ENCODE peak calls at places on chromosome 21, in ten cellular contexts. V is esophagus squamous epithelium; G is CD8-positive, alpha-beta T cell; R is pancreas; C is hepatocyte; E is left ventricle myocardium inferior; B is upper lobe of right lung; T is right lobe of liver; P is K562; Q is psoas muscle. S is an unnamed sample. For H3K4me1, the result is how much of the 10 kb centered on the place peaks cover.

GRCh38 chr21:16588433-16588860 is 858.7 kb downstream of the USP25 start:
- DNase-seq in V (no peak), G (no peak), R (peak), C (peak), E (peak), B (peak), T (peak), P (no peak), Q (peak), S (peak)

GRCh38 chr21:37079211-37079824 is 6.3 kb downstream of the TTC3 start:
- DNase-seq in V (no peak), G (no peak), R (no peak), C (no peak), E (no peak), B (no peak), T (no peak), P (no peak), Q (no peak), S (no peak)

GRCh38 chr21:16241021-16241420 is 511.2 kb downstream of the USP25 start:
- DNase-seq in V (no peak), G (no peak), R (no peak), C (no peak), E (no peak), B (no peak), T (no peak), P (no peak), Q (no peak), S (no peak)

GRCh38 chr21:29224006-29224405 is 74.7 kb upstream of the BACH1 start:
- DNase-seq in V (no peak), G (no peak), R (no peak), C (no peak), E (no peak), B (no peak), T (no peak), P (no peak), Q (no peak), S (no peak)

GRCh38 chr21:27314096-27314495 is 347.2 kb upstream of the ADAMTS5 start:
- DNase-seq in V (no peak), G (no peak), R (no peak), C (no peak), E (no peak), B (no peak), T (no peak), P (no peak), Q (no peak), S (no peak)

GRCh38 chr21:46172863-46173528 is 11.3 kb downstream of the SPATC1L start:
- DNase-seq in V (no peak), G (no peak), R (no peak), C (peak), E (no peak), B (peak), T (no peak), P (no peak), Q (no peak), S (no peak)

GRCh38 chr21:37381883-37382585 is 15.5 kb downstream of the DYRK1A start:
- DNase-seq in V (no peak), G (no peak), R (no peak), C (no peak), E (no peak), B (no peak), T (no peak), P (no peak), Q (no peak), S (no peak)

GRCh38 chr21:27329255-27329851 is 362.5 kb upstream of the ADAMTS5 start:
- DNase-seq in V (no peak), G (no peak), R (no peak), C (no peak), E (no peak), B (no peak), T (no peak), P (no peak), Q (no peak), S (no peak)

GRCh38 chr21:46109251-46110221 is 11.6 kb downstream of the COL6A2 start:
- DNase-seq in V (no peak), G (no peak), R (no peak), C (no peak), E (no peak), B (peak), T (peak), P (no peak), Q (no peak), S (peak)

GRCh38 chr21:43916691-43917514 is 51.9 kb downstream of the AGPAT3 start:
- DNase-seq in V (no peak), G (peak), R (no peak), C (no peak), E (no peak), B (peak), T (no peak), P (peak), Q (no peak), S (peak)

GRCh38 chr21:46129846-46130651 is 25.3 kb downstream of the FTCD start:
- DNase-seq in V (no peak), G (no peak), R (no peak), C (no peak), E (peak), B (no peak), T (peak), P (no peak), Q (peak), S (no peak)

GRCh38 chr21:29340228-29340627 is 41.5 kb downstream of the BACH1 start:
- DNase-seq in V (no peak), G (no peak), R (no peak), C (no peak), E (no peak), B (no peak), T (no peak), P (no peak), Q (no peak), S (no peak)

GRCh38 chr21:23541571-23541970 is 2065.7 kb downstream of the MRPL39 start:
- DNase-seq in V (no peak), G (no peak), R (no peak), C (no peak), E (no peak), B (no peak), T (no peak), P (no peak), Q (no peak), S (no peak)

GRCh38 chr21:15009964-15010363 is 54.8 kb downstream of the NRIP1 start:
- DNase-seq in V (no peak), G (no peak), R (no peak), C (no peak), E (no peak), B (no peak), T (no peak), P (no peak), Q (no peak), S (no peak)

GRCh38 chr21:42818328-42818749 is 61.0 kb downstream of the WDR4 start:
- DNase-seq in V (no peak), G (peak), R (peak), C (peak), E (peak), B (peak), T (peak), P (peak), Q (peak), S (peak)

GRCh38 chr21:15732290-15732995 is 2.7 kb downstream of the USP25 start:
- DNase-seq in V (no peak), G (no peak), R (no peak), C (peak), E (no peak), B (no peak), T (no peak), P (no peak), Q (no peak), S (no peak)

GRCh38 chr21:24844672-24845071 is 762.6 kb downstream of the MRPL39 start:
- DNase-seq in V (no peak), G (no peak), R (no peak), C (no peak), E (no peak), B (no peak), T (no peak), P (no peak), Q (no peak), S (no peak)

GRCh38 chr21:25329227-25329626 is 278.1 kb downstream of the MRPL39 start:
- DNase-seq in V (no peak), G (no peak), R (no peak), C (no peak), E (no peak), B (no peak), T (no peak), P (no peak), Q (no peak), S (no peak)

GRCh38 chr21:43736224-43736883 is 17.4 kb downstream of the PDXK start:
- DNase-seq in V (no peak), G (no peak), R (no peak), C (no peak), E (no peak), B (no peak), T (no peak), P (no peak), Q (no peak), S (no peak)

GRCh38 chr21:30257773-30258172 is 25.0 kb downstream of the KRTAP24-1 start:
- DNase-seq in V (no peak), G (no peak), R (no peak), C (peak), E (no peak), B (no peak), T (no peak), P (peak), Q (no peak), S (peak)

GRCh38 chr21:14070049-14070893 is 140.5 kb downstream of the LIPI start:
- DNase-seq in V (no peak), G (no peak), R (no peak), C (no peak), E (no peak), B (no peak), T (peak), P (no peak), Q (no peak), S (peak)

GRCh38 chr21:19993186-19993711 is 1005.0 kb upstream of the NCAM2 start:
- DNase-seq in V (no peak), G (no peak), R (no peak), C (no peak), E (no peak), B (no peak), T (no peak), P (no peak), Q (no peak), S (no peak)

GRCh38 chr21:36756527-36756926 is 57.6 kb downstream of the SIM2 start:
- DNase-seq in V (no peak), G (no peak), R (no peak), C (no peak), E (no peak), B (no peak), T (no peak), P (no peak), Q (no peak), S (no peak)

GRCh38 chr21:46117586-46118304 is 19.8 kb downstream of the COL6A2 start:
- DNase-seq in V (no peak), G (no peak), R (no peak), C (no peak), E (peak), B (peak), T (peak), P (no peak), Q (no peak), S (peak)

GRCh38 chr21:29832217-29832616 is 107.6 kb downstream of the GRIK1 start:
- DNase-seq in V (no peak), G (no peak), R (no peak), C (no peak), E (no peak), B (no peak), T (no peak), P (no peak), Q (no peak), S (no peak)

GRCh38 chr21:37874904-37875780 is 41.1 kb downstream of the KCNJ6 start:
- DNase-seq in V (no peak), G (no peak), R (no peak), C (no peak), E (no peak), B (no peak), T (no peak), P (no peak), Q (no peak), S (no peak)

GRCh38 chr21:25961042-25961441 is 209.5 kb downstream of the APP start:
- DNase-seq in V (no peak), G (no peak), R (no peak), C (no peak), E (no peak), B (no peak), T (no peak), P (no peak), Q (no peak), S (peak)

GRCh38 chr21:37532868-37533780 is 166.6 kb downstream of the DYRK1A start:
- DNase-seq in V (no peak), G (no peak), R (peak), C (peak), E (no peak), B (no peak), T (no peak), P (peak), Q (no peak), S (peak)

GRCh38 chr21:25461730-25462129 is 145.6 kb downstream of the MRPL39 start:
- DNase-seq in V (no peak), G (no peak), R (no peak), C (no peak), E (no peak), B (no peak), T (no peak), P (no peak), Q (no peak), S (no peak)

GRCh38 chr21:29817450-29817849 is 122.3 kb downstream of the GRIK1 start:
- DNase-seq in V (no peak), G (no peak), R (no peak), C (no peak), E (no peak), B (no peak), T (peak), P (no peak), Q (no peak), S (no peak)

GRCh38 chr21:25512095-25513086 is 94.9 kb downstream of the MRPL39 start:
- DNase-seq in V (no peak), G (no peak), R (no peak), C (no peak), E (no peak), B (no peak), T (peak), P (no peak), Q (no peak), S (no peak)

GRCh38 chr21:41801256-41801655 is 34.4 kb upstream of the RIPK4 start:
- DNase-seq in V (no peak), G (no peak), R (no peak), C (no peak), E (no peak), B (peak), T (no peak), P (no peak), Q (no peak), S (no peak)

GRCh38 chr21:41802684-41803083 is 35.8 kb upstream of the RIPK4 start:
- DNase-seq in V (no peak), G (no peak), R (no peak), C (no peak), E (peak), B (no peak), T (peak), P (no peak), Q (peak), S (no peak)

GRCh38 chr21:41802185-41802584 is 35.3 kb upstream of the RIPK4 start:
- DNase-seq in V (no peak), G (no peak), R (no peak), C (no peak), E (no peak), B (no peak), T (no peak), P (no peak), Q (no peak), S (no peak)

GRCh38 chr21:41799763-41800162 is 32.9 kb upstream of the RIPK4 start:
- DNase-seq in V (no peak), G (no peak), R (no peak), C (no peak), E (no peak), B (no peak), T (no peak), P (no peak), Q (no peak), S (no peak)

GRCh38 chr21:41800425-41801186 is 33.8 kb upstream of the RIPK4 start:
- DNase-seq in V (no peak), G (no peak), R (no peak), C (no peak), E (no peak), B (no peak), T (no peak), P (no peak), Q (no peak), S (no peak)
- H3K4me1 ChIP-seq in V (under half), G (under half), R (under half), C (under half), E (under half), B (under half), T (under half), P (under half), Q (under half), S (under half)

GRCh38 chr21:35686156-35686555 is 374.2 kb downstream of the SETD4 start:
- DNase-seq in V (no peak), G (no peak), R (no peak), C (no peak), E (no peak), B (no peak), T (no peak), P (no peak), Q (no peak), S (no peak)
- H3K4me3 ChIP-seq in V (no peak), G (no peak), R (no peak), C (no peak), E (no peak), B (no peak), T (no peak), P (no peak), Q (no peak), S (no peak)

GRCh38 chr21:34544032-34544496 is 32.1 kb upstream of the KCNE1 start:
- DNase-seq in V (no peak), G (no peak), R (peak), C (peak), E (peak), B (peak), T (peak), P (peak), Q (peak), S (peak)
- TF ChIP-seq CTCF in V (no peak), G (peak), R (peak), C (peak), E (peak), B (peak), T (peak), P (peak), Q (peak), S (peak)

DNA sequence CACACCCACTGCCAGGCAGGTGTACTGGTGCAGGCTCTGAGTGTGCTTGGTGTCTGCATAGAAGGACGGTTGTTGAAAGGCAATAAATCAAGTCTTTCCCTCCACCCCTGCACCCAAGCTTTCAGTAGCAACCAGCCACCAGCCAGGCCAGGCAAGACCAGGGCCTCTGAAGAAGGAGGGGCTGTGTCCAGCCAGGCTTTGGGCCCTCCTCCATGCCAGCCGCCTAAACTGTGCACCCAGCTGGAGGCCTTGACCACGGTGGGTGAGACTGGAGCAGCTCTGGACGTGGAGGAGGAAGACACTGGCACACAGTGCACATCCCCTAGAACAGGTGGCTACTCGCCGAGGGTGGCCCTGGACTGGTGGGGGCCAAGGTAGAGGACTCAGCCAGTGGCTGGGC is 4.9 kb downstream of the OLIG2 start:
- DNase-seq in V (no peak), G (no peak), R (no peak), C (no peak), E (no peak), B (no peak), T (no peak), P (no peak), Q (no peak), S (no peak)
- H3K4me1 ChIP-seq in V (under half), G (under half), R (under half), C (under half), E (under half), B (under half), T (under half), P (under half), Q (under half), S (under half)

GRCh38 chr21:44941567-44941966 is 1.7 kb downstream of the SLX9 start:
- DNase-seq in V (no peak), G (no peak), R (no peak), C (no peak), E (no peak), B (peak), T (no peak), P (no peak), Q (no peak), S (no peak)
- H3K4me3 ChIP-seq in V (no peak), G (no peak), R (no peak), C (no peak), E (peak), B (no peak), T (no peak), P (peak), Q (peak), S (peak)

DNA sequence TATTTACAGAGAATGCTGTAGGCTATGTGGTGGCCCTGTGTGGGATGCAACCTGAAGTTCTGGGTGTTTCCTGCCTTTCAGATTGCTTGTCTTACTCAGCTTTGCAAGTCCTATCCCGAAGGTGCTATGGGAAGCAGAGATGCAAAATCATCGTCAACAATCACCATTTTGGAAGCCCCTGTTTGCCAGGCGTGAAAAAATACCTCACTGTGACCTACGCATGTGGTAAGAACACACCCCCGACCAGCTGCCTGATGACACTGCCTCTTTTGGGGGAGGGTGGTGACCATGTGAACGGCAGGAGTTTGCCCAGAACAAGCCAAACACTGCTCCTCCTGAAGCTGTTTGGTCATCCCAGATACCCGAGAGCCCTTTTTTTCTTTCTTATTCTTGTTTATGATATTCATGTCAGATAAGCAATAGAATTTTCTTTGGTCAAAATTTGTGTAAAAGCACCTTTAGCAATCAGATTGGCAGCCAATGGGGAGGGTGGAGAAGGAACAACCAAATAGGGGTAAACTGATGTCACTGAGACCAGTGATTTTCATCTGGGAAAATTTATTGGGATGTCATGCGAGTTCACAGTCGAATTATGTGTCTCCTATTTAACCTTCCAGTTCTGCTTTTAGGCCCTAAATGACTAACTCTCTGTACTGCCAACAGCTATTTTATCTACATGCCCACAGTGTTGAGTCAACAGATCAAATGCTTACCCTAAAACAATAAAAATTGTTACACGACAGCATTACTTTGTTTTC is 82.6 kb downstream of the EVA1C start:
- DNase-seq in V (no peak), G (no peak), R (no peak), C (peak), E (no peak), B (no peak), T (no peak), P (peak), Q (no peak), S (peak)
- TF ChIP-seq CTCF in V (no peak), G (no peak), R (no peak), C (no peak), E (no peak), B (no peak), T (no peak), P (no peak), Q (no peak), S (no peak)

GRCh38 chr21:38909929-38910328 is 104.2 kb downstream of the ETS2 start:
- DNase-seq in V (no peak), G (no peak), R (no peak), C (no peak), E (no peak), B (no peak), T (no peak), P (no peak), Q (no peak), S (no peak)
- H3K4me1 ChIP-seq in V (under half), G (under half), R (under half), C (under half), E (half or more), B (under half), T (under half), P (under half), Q (half or more), S (under half)

GRCh38 chr21:31630062-31630711 is 29.3 kb upstream of the SOD1 start:
- DNase-seq in V (no peak), G (no peak), R (peak), C (peak), E (no peak), B (no peak), T (peak), P (no peak), Q (no peak), S (no peak)
- H3K4me3 ChIP-seq in V (no peak), G (no peak), R (no peak), C (no peak), E (no peak), B (no peak), T (no peak), P (no peak), Q (no peak), S (no peak)

S was measured in endodermal cell.